ENCODE peak calls at places on chromosomes 6 and 20, in five cellular contexts. One of them, this sample, is unnamed.

GRCh38 chr6:19312291-19312978 is 524.7 kb upstream of the ID4 start:
- DNase-seq in fibroblast of pulmonary artery: no peak
- DNase-seq in NCI-H1417 treated with DMSO at 0.1 percent for 48 hours: no peak
- DNase-seq in occipital lobe: no peak
- DNase-seq in endothelial cell: no peak
- DNase-seq in this sample: no peak

GRCh38 chr6:29800254-29800653 is 27.4 kb upstream of the HLA-G start:
- DNase-seq in fibroblast of pulmonary artery: no peak
- DNase-seq in NCI-H1417 treated with DMSO at 0.1 percent for 48 hours: no peak
- DNase-seq in occipital lobe: no peak
- DNase-seq in endothelial cell: no peak
- DNase-seq in this sample: no peak

GRCh38 chr6:45436544-45437440 is 59.1 kb upstream of the SUPT3H start:
- DNase-seq in fibroblast of pulmonary artery: peak; percentile 81
- DNase-seq in NCI-H1417 treated with DMSO at 0.1 percent for 48 hours: no peak
- DNase-seq in occipital lobe: no peak
- DNase-seq in endothelial cell: no peak
- DNase-seq in this sample: no peak

GRCh38 chr6:131222773-131223172 is 87.5 kb downstream of the AKAP7 start:
- DNase-seq in fibroblast of pulmonary artery: no peak
- DNase-seq in NCI-H1417 treated with DMSO at 0.1 percent for 48 hours: no peak
- DNase-seq in occipital lobe: no peak
- DNase-seq in endothelial cell: no peak
- DNase-seq in this sample: no peak

GRCh38 chr6:55963301-55963700 is 87.9 kb upstream of the BMP5 start:
- DNase-seq in fibroblast of pulmonary artery: peak; percentile 26
- DNase-seq in NCI-H1417 treated with DMSO at 0.1 percent for 48 hours: no peak
- DNase-seq in occipital lobe: no peak
- DNase-seq in endothelial cell: no peak
- DNase-seq in this sample: no peak

GRCh38 chr20:62360854-62361798 is 6.0 kb downstream of the LAMA5 start:
- DNase-seq in fibroblast of pulmonary artery: no peak
- DNase-seq in NCI-H1417 treated with DMSO at 0.1 percent for 48 hours: no peak
- DNase-seq in occipital lobe: no peak
- DNase-seq in endothelial cell: no peak
- DNase-seq in this sample: no peak

GRCh38 chr6:31586596-31586995 is 519 bp downstream of the LST1 start:
- DNase-seq in fibroblast of pulmonary artery: no peak
- DNase-seq in NCI-H1417 treated with DMSO at 0.1 percent for 48 hours: no peak
- DNase-seq in occipital lobe: no peak
- DNase-seq in endothelial cell: no peak
- DNase-seq in this sample: no peak

GRCh38 chr6:85747654-85748053 is 105.0 kb upstream of the SYNCRIP start:
- DNase-seq in fibroblast of pulmonary artery: peak; percentile 53
- DNase-seq in NCI-H1417 treated with DMSO at 0.1 percent for 48 hours: no peak
- DNase-seq in occipital lobe: no peak
- DNase-seq in endothelial cell: no peak
- DNase-seq in this sample: no peak

GRCh38 chr6:37696841-37697735 is 595 bp downstream of the MDGA1 start:
- DNase-seq in fibroblast of pulmonary artery: peak; percentile 10
- DNase-seq in NCI-H1417 treated with DMSO at 0.1 percent for 48 hours: no peak
- DNase-seq in occipital lobe: no peak
- DNase-seq in endothelial cell: peak; percentile 34
- DNase-seq in this sample: no peak

GRCh38 chr6:35248300-35248699 is 11.2 kb upstream of the ZNF76 start:
- DNase-seq in fibroblast of pulmonary artery: peak; percentile 12
- DNase-seq in NCI-H1417 treated with DMSO at 0.1 percent for 48 hours: no peak
- DNase-seq in occipital lobe: no peak
- DNase-seq in endothelial cell: no peak
- DNase-seq in this sample: no peak

GRCh38 chr20:19593762-19594161 is 164.3 kb upstream of the RIN2 start:
- DNase-seq in fibroblast of pulmonary artery: no peak
- DNase-seq in NCI-H1417 treated with DMSO at 0.1 percent for 48 hours: no peak
- DNase-seq in occipital lobe: no peak
- DNase-seq in endothelial cell: no peak
- DNase-seq in this sample: no peak

GRCh38 chr6:16799279-16800193 is 38.3 kb upstream of the ATXN1 start:
- DNase-seq in fibroblast of pulmonary artery: peak; percentile 41
- DNase-seq in NCI-H1417 treated with DMSO at 0.1 percent for 48 hours: no peak
- DNase-seq in occipital lobe: no peak
- DNase-seq in endothelial cell: no peak
- DNase-seq in this sample: no peak

GRCh38 chr6:14804001-14804401 is 441.9 kb upstream of the JARID2 start:
- DNase-seq in fibroblast of pulmonary artery: no peak
- DNase-seq in NCI-H1417 treated with DMSO at 0.1 percent for 48 hours: no peak
- DNase-seq in occipital lobe: no peak
- DNase-seq in endothelial cell: no peak
- DNase-seq in this sample: no peak

GRCh38 chr6:138255443-138255842 is 37.2 kb upstream of the PBOV1 start:
- DNase-seq in fibroblast of pulmonary artery: no peak
- DNase-seq in NCI-H1417 treated with DMSO at 0.1 percent for 48 hours: no peak
- DNase-seq in occipital lobe: no peak
- DNase-seq in endothelial cell: no peak
- DNase-seq in this sample: no peak

GRCh38 chr6:132684267-132684666 is 25.3 kb upstream of the TAAR1 start:
- DNase-seq in fibroblast of pulmonary artery: no peak
- DNase-seq in NCI-H1417 treated with DMSO at 0.1 percent for 48 hours: no peak
- DNase-seq in occipital lobe: no peak
- DNase-seq in endothelial cell: no peak
- DNase-seq in this sample: no peak

GRCh38 chr6:106381871-106382270 is 21.4 kb downstream of the CRYBG1 start:
- DNase-seq in fibroblast of pulmonary artery: peak; percentile 23
- DNase-seq in NCI-H1417 treated with DMSO at 0.1 percent for 48 hours: no peak
- DNase-seq in occipital lobe: no peak
- DNase-seq in endothelial cell: no peak
- DNase-seq in this sample: no peak

GRCh38 chr6:12602951-12603710 is 113.4 kb upstream of the PHACTR1 start:
- DNase-seq in fibroblast of pulmonary artery: peak; percentile 90
- DNase-seq in NCI-H1417 treated with DMSO at 0.1 percent for 48 hours: no peak
- DNase-seq in occipital lobe: no peak
- DNase-seq in endothelial cell: no peak
- DNase-seq in this sample: no peak

GRCh38 chr20:53381568-53382262 is 211.9 kb downstream of the ZNF217 start:
- DNase-seq in fibroblast of pulmonary artery: no peak
- DNase-seq in NCI-H1417 treated with DMSO at 0.1 percent for 48 hours: no peak
- DNase-seq in occipital lobe: no peak
- DNase-seq in endothelial cell: no peak
- DNase-seq in this sample: no peak

GRCh38 chr20:51553897-51554504 is 11.5 kb upstream of the NFATC2 start:
- DNase-seq in fibroblast of pulmonary artery: peak; percentile 45
- DNase-seq in NCI-H1417 treated with DMSO at 0.1 percent for 48 hours: no peak
- DNase-seq in occipital lobe: no peak
- DNase-seq in endothelial cell: no peak
- DNase-seq in this sample: peak; percentile 15

GRCh38 chr6:25251426-25251825 is 27.7 kb upstream of the CARMIL1 start:
- DNase-seq in fibroblast of pulmonary artery: no peak
- DNase-seq in NCI-H1417 treated with DMSO at 0.1 percent for 48 hours: no peak
- DNase-seq in occipital lobe: no peak
- DNase-seq in endothelial cell: no peak
- DNase-seq in this sample: no peak

GRCh38 chr6:36478051-36478526 is 35.3 kb downstream of the KCTD20 start:
- DNase-seq in fibroblast of pulmonary artery: no peak
- DNase-seq in NCI-H1417 treated with DMSO at 0.1 percent for 48 hours: no peak
- DNase-seq in occipital lobe: no peak
- DNase-seq in endothelial cell: no peak
- DNase-seq in this sample: no peak

GRCh38 chr20:53613748-53614147 is 20.1 kb upstream of the ZNF217 start:
- DNase-seq in fibroblast of pulmonary artery: no peak
- DNase-seq in NCI-H1417 treated with DMSO at 0.1 percent for 48 hours: no peak
- DNase-seq in occipital lobe: no peak
- DNase-seq in endothelial cell: no peak
- DNase-seq in this sample: no peak

GRCh38 chr6:117477988-117478852 is 4.3 kb upstream of the DCBLD1 start:
- DNase-seq in fibroblast of pulmonary artery: peak; percentile 45
- DNase-seq in NCI-H1417 treated with DMSO at 0.1 percent for 48 hours: no peak
- DNase-seq in occipital lobe: no peak
- DNase-seq in endothelial cell: peak; percentile 31
- DNase-seq in this sample: no peak

GRCh38 chr6:108168501-108168979 is 2.7 kb downstream of the NR2E1 start:
- DNase-seq in fibroblast of pulmonary artery: peak; percentile 22
- DNase-seq in NCI-H1417 treated with DMSO at 0.1 percent for 48 hours: peak; percentile 42
- DNase-seq in occipital lobe: peak; percentile 23
- DNase-seq in endothelial cell: peak; percentile 73
- DNase-seq in this sample: no peak

GRCh38 chr6:56312049-56312448 is 64.7 kb upstream of the COL21A1 start:
- DNase-seq in fibroblast of pulmonary artery: no peak
- DNase-seq in NCI-H1417 treated with DMSO at 0.1 percent for 48 hours: no peak
- DNase-seq in occipital lobe: no peak
- DNase-seq in endothelial cell: no peak
- DNase-seq in this sample: no peak

GRCh38 chr6:143058987-143059386 is 1.7 kb upstream of the AIG1 start:
- DNase-seq in fibroblast of pulmonary artery: no peak
- DNase-seq in NCI-H1417 treated with DMSO at 0.1 percent for 48 hours: no peak
- DNase-seq in occipital lobe: no peak
- DNase-seq in endothelial cell: no peak
- DNase-seq in this sample: no peak

GRCh38 chr6:30006170-30007131 is 54.6 kb upstream of the POLR1H start:
- DNase-seq in fibroblast of pulmonary artery: no peak
- DNase-seq in NCI-H1417 treated with DMSO at 0.1 percent for 48 hours: no peak
- DNase-seq in occipital lobe: no peak
- DNase-seq in endothelial cell: peak; percentile 9
- DNase-seq in this sample: no peak

GRCh38 chr6:156513504-156513903 is 263.7 kb upstream of the ARID1B start:
- DNase-seq in fibroblast of pulmonary artery: no peak
- DNase-seq in NCI-H1417 treated with DMSO at 0.1 percent for 48 hours: no peak
- DNase-seq in occipital lobe: no peak
- DNase-seq in endothelial cell: no peak
- DNase-seq in this sample: no peak

GRCh38 chr20:9126527-9126926 is 57.6 kb downstream of the PLCB4 start:
- DNase-seq in fibroblast of pulmonary artery: no peak
- DNase-seq in NCI-H1417 treated with DMSO at 0.1 percent for 48 hours: no peak
- DNase-seq in occipital lobe: no peak
- DNase-seq in endothelial cell: no peak
- DNase-seq in this sample: no peak

GRCh38 chr6:11600251-11600650 is 62.7 kb downstream of the TMEM170B start:
- DNase-seq in fibroblast of pulmonary artery: no peak
- DNase-seq in NCI-H1417 treated with DMSO at 0.1 percent for 48 hours: no peak
- DNase-seq in occipital lobe: no peak
- DNase-seq in endothelial cell: no peak
- DNase-seq in this sample: no peak

GRCh38 chr6:161536141-161536735 is 262.4 kb upstream of the AGPAT4 start:
- DNase-seq in fibroblast of pulmonary artery: no peak
- DNase-seq in NCI-H1417 treated with DMSO at 0.1 percent for 48 hours: no peak
- DNase-seq in occipital lobe: no peak
- DNase-seq in endothelial cell: no peak
- DNase-seq in this sample: no peak

GRCh38 chr6:54525731-54526130 is 217.5 kb downstream of the TINAG start:
- DNase-seq in fibroblast of pulmonary artery: peak; percentile 17
- DNase-seq in NCI-H1417 treated with DMSO at 0.1 percent for 48 hours: no peak
- DNase-seq in occipital lobe: no peak
- DNase-seq in endothelial cell: no peak
- DNase-seq in this sample: no peak

GRCh38 chr6:12653396-12653910 is 63.1 kb upstream of the PHACTR1 start:
- DNase-seq in fibroblast of pulmonary artery: no peak
- DNase-seq in NCI-H1417 treated with DMSO at 0.1 percent for 48 hours: no peak
- DNase-seq in occipital lobe: peak; percentile 38
- DNase-seq in endothelial cell: no peak
- DNase-seq in this sample: no peak

GRCh38 chr6:26187981-26188635 is 100.9 kb downstream of the HFE start:
- DNase-seq in fibroblast of pulmonary artery: peak; percentile 51
- DNase-seq in NCI-H1417 treated with DMSO at 0.1 percent for 48 hours: no peak
- DNase-seq in occipital lobe: no peak
- DNase-seq in endothelial cell: no peak
- DNase-seq in this sample: no peak

GRCh38 chr6:43717822-43718221 is 30.2 kb upstream of the MRPS18A start:
- DNase-seq in fibroblast of pulmonary artery: no peak
- DNase-seq in NCI-H1417 treated with DMSO at 0.1 percent for 48 hours: no peak
- DNase-seq in occipital lobe: no peak
- DNase-seq in endothelial cell: no peak
- DNase-seq in this sample: no peak

GRCh38 chr20:48769111-48769879 is 58.5 kb downstream of the PREX1 start:
- DNase-seq in fibroblast of pulmonary artery: peak; percentile 50
- DNase-seq in NCI-H1417 treated with DMSO at 0.1 percent for 48 hours: no peak
- DNase-seq in occipital lobe: no peak
- DNase-seq in endothelial cell: no peak
- DNase-seq in this sample: peak; percentile 57

GRCh38 chr20:22430746-22431168 is 153.6 kb downstream of the FOXA2 start:
- DNase-seq in fibroblast of pulmonary artery: no peak
- DNase-seq in NCI-H1417 treated with DMSO at 0.1 percent for 48 hours: no peak
- DNase-seq in occipital lobe: no peak
- DNase-seq in endothelial cell: no peak
- DNase-seq in this sample: no peak

GRCh38 chr6:126033696-126034095 is 47.4 kb downstream of the TRMT11 start:
- DNase-seq in fibroblast of pulmonary artery: peak; percentile 93
- DNase-seq in NCI-H1417 treated with DMSO at 0.1 percent for 48 hours: no peak
- DNase-seq in occipital lobe: peak; percentile 2
- DNase-seq in endothelial cell: peak; percentile 10
- DNase-seq in this sample: no peak

GRCh38 chr6:41271901-41272395 is 14.5 kb downstream of the TREM1 start:
- DNase-seq in fibroblast of pulmonary artery: no peak
- DNase-seq in NCI-H1417 treated with DMSO at 0.1 percent for 48 hours: no peak
- DNase-seq in occipital lobe: no peak
- DNase-seq in endothelial cell: no peak
- DNase-seq in this sample: no peak

This sample was measured in caudate nucleus.